ENCODE peak calls at places on chromosomes 13 and 19, in five cellular contexts. L, X, H, J and S are unnamed samples.
A peak's percentile ranks its signal among the peaks of the same experiment; 100 is the strongest.

GRCh38 chr19:54108496-54108895 is 5.8 kb downstream of the NDUFA3 start:
- DNase-seq in L (no peak), X (no peak), H (no peak), J (no peak), S (no peak)

GRCh38 chr13:97975851-97976550 is 22.5 kb downstream of the IPO5 start:
- DNase-seq in L (peak; percentile 82), X (peak; percentile 51), H (peak; percentile 85), J (peak; percentile 89), S (peak; percentile 96)

GRCh38 chr19:42121666-42122069 is 10.6 kb downstream of the POU2F2 start:
- DNase-seq in L (peak; percentile 83), X (peak; percentile 18), H (no peak), J (no peak), S (peak; percentile 78)

GRCh38 chr13:113769106-113769505 is 10.1 kb downstream of the TMEM255B start:
- DNase-seq in L (no peak), X (no peak), H (no peak), J (no peak), S (no peak)

GRCh38 chr13:111976474-111977183 is 90.3 kb upstream of the SOX1 start:
- DNase-seq in L (no peak), X (no peak), H (no peak), J (no peak), S (no peak)

GRCh38 chr13:76732367-76732766 is 153.8 kb downstream of the KCTD12 start:
- DNase-seq in L (no peak), X (peak; percentile 26), H (no peak), J (no peak), S (no peak)

GRCh38 chr13:20351279-20352022 is 119.3 kb upstream of the GJB6 start:
- DNase-seq in L (peak; percentile 96), X (no peak), H (no peak), J (no peak), S (no peak)

GRCh38 chr13:20360041-20360491 is 127.9 kb upstream of the GJB6 start:
- DNase-seq in L (peak; percentile 88), X (peak; percentile 38), H (no peak), J (no peak), S (no peak)

GRCh38 chr19:35955881-35956634 is 19.9 kb downstream of the LRFN3 start:
- DNase-seq in L (no peak), X (no peak), H (no peak), J (no peak), S (no peak)

GRCh38 chr13:100269837-100270236 is 180.9 kb downstream of the PCCA start:
- DNase-seq in L (peak; percentile 61), X (peak; percentile 47), H (peak; percentile 83), J (peak; percentile 43), S (peak; percentile 84)

GRCh38 chr19:49231804-49232203 is 74.2 kb downstream of the TRPM4 start:
- DNase-seq in L (no peak), X (no peak), H (no peak), J (no peak), S (no peak)

GRCh38 chr19:47428177-47428894 is 9.0 kb upstream of the MEIS3 start:
- DNase-seq in L (peak; percentile 99), X (peak; percentile 94), H (peak; percentile 86), J (peak; percentile 92), S (peak; percentile 94)

GRCh38 chr13:100274942-100275506 is 186.1 kb downstream of the PCCA start:
- DNase-seq in L (peak; percentile 63), X (no peak), H (no peak), J (no peak), S (no peak)

GRCh38 chr19:18666784-18667183 is 16.7 kb upstream of the CRTC1 start:
- DNase-seq in L (no peak), X (no peak), H (no peak), J (no peak), S (no peak)

GRCh38 chr13:98856983-98857382 is 104.5 kb upstream of the SLC15A1 start:
- DNase-seq in L (no peak), X (no peak), H (no peak), J (no peak), S (peak; percentile 70)

GRCh38 chr13:49679244-49679643 is 12.0 kb downstream of the EBPL start:
- DNase-seq in L (peak; percentile 20), X (peak; percentile 46), H (no peak), J (no peak), S (no peak)

GRCh38 chr13:44368599-44369368 is 4.8 kb upstream of the SERP2 start:
- DNase-seq in L (no peak), X (no peak), H (no peak), J (no peak), S (no peak)

GRCh38 chr19:2083174-2083854 is 12.8 kb downstream of the MOB3A start:
- DNase-seq in L (no peak), X (no peak), H (no peak), J (no peak), S (peak; percentile 59)

GRCh38 chr13:73303858-73304257 is 245.1 kb downstream of the KLF5 start:
- DNase-seq in L (peak; percentile 74), X (no peak), H (no peak), J (no peak), S (no peak)

GRCh38 chr19:43778651-43779050 is 2.1 kb downstream of the KCNN4 start:
- DNase-seq in L (no peak), X (no peak), H (no peak), J (no peak), S (no peak)
- H3K4me3 ChIP-seq in L (no peak overlapping the region), X (no peak overlapping the region), H (no peak overlapping the region), J (no peak overlapping the region), S (no peak overlapping the region)

DNA sequence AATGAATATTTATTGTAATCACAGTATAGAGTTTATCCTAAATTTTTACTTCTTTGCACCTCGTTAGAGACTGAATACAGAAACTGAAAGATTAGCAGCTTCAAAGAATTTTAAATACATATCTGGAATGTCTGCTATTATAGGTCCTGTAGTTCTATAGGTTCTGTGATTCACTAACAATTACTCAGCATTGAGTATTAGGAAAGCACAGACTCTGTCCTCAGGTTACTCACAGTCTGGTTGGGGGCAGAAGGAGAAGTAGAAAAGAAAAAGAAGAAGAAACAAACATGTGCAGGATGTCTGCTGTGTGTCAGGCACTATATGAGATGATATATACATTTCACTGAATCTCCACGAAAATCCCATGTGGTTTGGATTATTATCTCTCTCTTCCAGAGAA is 40.0 kb downstream of the SERTM1 start:
- DNase-seq in L (peak; percentile 40), X (no peak), H (no peak), J (no peak), S (no peak)
- H3K27ac ChIP-seq in L (no peak overlapping the region), X (no peak overlapping the region), H (no peak overlapping the region), J (no peak overlapping the region), S (no peak overlapping the region)

GRCh38 chr13:79794936-79795335 is 314.0 kb downstream of the NDFIP2 start:
- DNase-seq in L (no peak), X (no peak), H (no peak), J (no peak), S (no peak)
- H3K4me1 ChIP-seq in L (no peaks in the 10 kb centered on the region), X (no peaks in the 10 kb centered on the region), H (peaks cover 2% of the 10 kb centered on the region), J (no peaks in the 10 kb centered on the region), S (no peaks in the 10 kb centered on the region)

GRCh38 chr19:50660083-50660366 is 10.8 kb downstream of the C19orf81 start:
- DNase-seq in L (no peak), X (no peak), H (no peak), J (no peak), S (no peak)

GRCh38 chr19:50658438-50659317 is 9.4 kb downstream of the C19orf81 start:
- DNase-seq in L (peak; percentile 10), X (peak; percentile 83), H (no peak), J (peak; percentile 21), S (peak; percentile 75)

GRCh38 chr19:50657222-50657669 is 8.0 kb downstream of the C19orf81 start:
- DNase-seq in L (no peak), X (no peak), H (no peak), J (no peak), S (no peak)

GRCh38 chr19:50659318-50660082 is 10.3 kb downstream of the C19orf81 start:
- DNase-seq in L (no peak), X (no peak), H (no peak), J (no peak), S (no peak)

DNA sequence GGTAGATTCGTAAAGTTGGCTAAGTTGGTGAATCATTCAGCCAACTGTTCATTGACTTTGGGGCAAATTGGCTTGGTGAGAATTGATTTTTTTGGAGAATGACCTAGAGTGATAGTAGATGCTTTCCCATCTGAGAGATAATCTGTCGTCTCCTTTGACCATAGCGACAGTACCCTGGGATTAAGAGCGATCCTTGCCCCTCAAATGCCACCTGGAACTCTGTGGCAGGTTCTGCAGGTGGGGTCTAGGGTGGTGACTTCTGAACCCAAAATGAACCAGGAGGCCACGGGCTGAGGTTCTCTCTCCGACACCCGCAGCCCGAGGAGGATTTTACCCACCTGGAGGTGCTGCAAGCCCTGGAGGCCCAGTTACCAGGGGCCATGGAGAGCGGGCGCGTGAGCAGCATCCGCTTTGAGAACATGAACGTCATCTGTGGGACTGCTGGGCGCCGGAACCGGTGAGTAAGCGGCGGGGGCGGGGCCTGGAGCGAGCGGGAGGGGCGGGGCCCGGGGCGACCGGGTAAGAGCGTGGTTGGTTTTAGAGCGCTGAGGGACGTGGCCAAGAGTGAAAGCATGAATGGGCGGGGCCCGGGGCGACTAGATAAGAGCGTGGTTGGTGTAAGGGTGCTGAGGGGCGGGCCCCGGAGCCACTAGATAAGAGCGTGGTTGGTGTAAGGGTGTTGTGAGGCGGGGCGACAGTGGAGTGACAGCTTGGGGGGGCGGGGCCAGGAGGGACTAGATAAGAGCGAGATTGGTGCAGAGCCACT is 8.6 kb downstream of the C19orf81 start:
- DNase-seq in L (peak; percentile 85), X (peak; percentile 99), H (peak; percentile 85), J (peak; percentile 59), S (peak; percentile 93)
- H3K4me3 ChIP-seq in L (no peak overlapping the region), X (peak overlapping the region; percentile 32), H (peak overlapping the region; percentile 43), J (no peak overlapping the region), S (no peak overlapping the region)

DNA sequence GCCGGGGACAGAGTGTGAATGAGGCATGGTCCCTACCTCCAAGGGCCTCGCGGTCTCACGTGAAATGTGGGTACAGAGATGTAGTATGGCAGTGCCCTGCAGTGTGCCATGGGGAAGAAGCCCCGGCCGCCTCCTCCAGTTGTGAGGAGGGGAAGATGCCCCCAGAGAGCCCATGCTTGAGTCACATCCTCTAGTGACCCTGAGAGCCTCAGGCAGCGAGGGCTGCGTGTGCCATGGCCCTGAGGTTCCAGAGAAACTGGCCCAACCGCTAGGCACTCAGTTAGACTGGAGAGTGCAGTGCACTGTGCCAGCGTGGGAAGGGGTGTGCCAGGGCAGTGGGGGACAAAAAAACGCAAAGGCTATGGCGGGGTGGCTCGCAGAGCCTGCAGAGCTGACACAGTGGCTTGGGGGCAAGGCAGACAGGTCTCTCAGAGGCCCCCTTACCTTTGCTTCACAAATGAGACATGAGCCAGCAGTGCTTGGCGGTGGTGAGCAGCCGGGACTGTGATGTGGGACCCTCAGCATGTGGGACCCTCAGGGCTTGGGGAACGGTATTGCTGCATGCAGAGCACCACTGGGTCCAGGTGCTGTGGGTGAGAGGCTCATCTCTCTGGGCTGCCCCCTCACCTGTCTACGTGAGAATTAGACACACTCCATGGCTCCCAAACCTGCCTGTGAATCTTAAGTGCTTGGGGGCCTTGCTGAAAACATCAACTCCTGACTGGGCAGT is 106.4 kb downstream of the COL4A2 start:
- DNase-seq in L (no peak), X (no peak), H (no peak), J (no peak), S (peak; percentile 56)
- H3K27ac ChIP-seq in L (peak overlapping the region; percentile 53), X (peak overlapping the region; percentile 27), H (peak overlapping the region; percentile 93), J (peak overlapping the region; percentile 91), S (peak overlapping the region; percentile 96)

DNA sequence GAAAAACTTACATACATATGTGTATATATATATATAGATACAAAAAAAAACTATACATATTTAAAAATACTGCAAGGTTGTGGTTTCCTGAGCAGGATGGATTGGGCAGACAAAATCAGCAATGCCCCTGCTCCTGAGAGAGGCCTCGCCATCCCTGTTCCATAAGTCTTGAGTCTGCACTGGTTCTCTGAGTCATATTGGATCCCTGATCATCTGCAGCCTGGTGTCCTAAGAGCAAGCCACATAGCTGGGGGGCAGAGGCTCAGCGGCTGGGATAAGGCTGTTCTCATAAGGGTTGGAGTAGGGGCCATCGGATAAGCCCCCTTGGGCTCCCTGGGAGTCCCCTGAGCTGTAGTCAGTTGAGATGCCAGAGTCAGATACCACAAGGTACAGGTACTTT is 3.3 kb downstream of the SWSAP1 start:
- DNase-seq in L (peak; percentile 49), X (no peak), H (no peak), J (no peak), S (no peak)
- H3K4me1 ChIP-seq in L (peaks cover 31% of the 10 kb centered on the region), X (peaks cover 25% of the 10 kb centered on the region), H (no peaks in the 10 kb centered on the region), J (peaks cover 15% of the 10 kb centered on the region), S (peaks cover 15% of the 10 kb centered on the region)